ENCODE peak calls at places on chromosome 1, in seven cellular contexts. B is HFF-Myc, W is substantia nigra, P is amniotic stem cell, A is EH, Y is AML-193, U is aorta. V is an unnamed sample.
A peak's percentile ranks its signal among the peaks of the same experiment; 100 is the strongest.

GRCh38 chr1:181396171-181396670 is 87.1 kb upstream of the CACNA1E start:
- DNase-seq in B (no peak), W (no peak), P (no peak), A (no peak), Y (no peak), U (no peak), V (no peak)

GRCh38 chr1:209657140-209657879 is 5.1 kb upstream of the LAMB3 start:
- DNase-seq in B (no peak), W (no peak), P (no peak), A (no peak), Y (no peak), U (no peak), V (no peak)

GRCh38 chr1:6795661-6796060 is 10.4 kb downstream of the CAMTA1 start:
- DNase-seq in B (no peak), W (no peak), P (no peak), A (peak; percentile 88), Y (no peak), U (no peak), V (peak; percentile 78)

GRCh38 chr1:203548917-203549708 is 55.2 kb downstream of the OPTC start:
- DNase-seq in B (no peak), W (no peak), P (no peak), A (no peak), Y (no peak), U (no peak), V (no peak)

GRCh38 chr1:4762146-4762545 is 107.7 kb downstream of the AJAP1 start:
- DNase-seq in B (no peak), W (no peak), P (no peak), A (peak; percentile 50), Y (no peak), U (no peak), V (no peak)

GRCh38 chr1:91589438-91589837 is 88.8 kb downstream of the CDC7 start:
- DNase-seq in B (no peak), W (no peak), P (no peak), A (no peak), Y (no peak), U (no peak), V (no peak)

GRCh38 chr1:27593341-27594326 is 10.3 kb downstream of the AHDC1 start:
- DNase-seq in B (no peak), W (no peak), P (no peak), A (no peak), Y (no peak), U (no peak), V (no peak)

GRCh38 chr1:2459757-2460156 is 16.3 kb upstream of the PLCH2 start:
- DNase-seq in B (no peak), W (peak; percentile 84), P (no peak), A (peak; percentile 47), Y (no peak), U (no peak), V (peak; percentile 26)

GRCh38 chr1:224700915-224701531 is 84.9 kb downstream of the CNIH3 start:
- DNase-seq in B (no peak), W (no peak), P (no peak), A (peak; percentile 27), Y (peak; percentile 40), U (no peak), V (no peak)

GRCh38 chr1:216175714-216176113 is 247.5 kb downstream of the USH2A start:
- DNase-seq in B (no peak), W (no peak), P (no peak), A (no peak), Y (no peak), U (no peak), V (no peak)

GRCh38 chr1:172041689-172042088 is 200.4 kb downstream of the DNM3 start:
- DNase-seq in B (peak; percentile 24), W (no peak), P (peak; percentile 1), A (peak; percentile 20), Y (no peak), U (no peak), V (no peak)

GRCh38 chr1:87042127-87042811 is 127.8 kb downstream of the HS2ST1 start:
- DNase-seq in B (no peak), W (no peak), P (no peak), A (no peak), Y (peak; percentile 50), U (no peak), V (no peak)

GRCh38 chr1:240803151-240803550 is 191.2 kb upstream of the GREM2 start:
- DNase-seq in B (peak; percentile 19), W (no peak), P (peak; percentile 21), A (peak; percentile 65), Y (no peak), U (no peak), V (peak; percentile 63)

GRCh38 chr1:223030871-223031270 is 112.2 kb downstream of the TLR5 start:
- DNase-seq in B (no peak), W (no peak), P (no peak), A (no peak), Y (no peak), U (no peak), V (no peak)

V was measured in NCI-H226.